ENCODE peak calls at places on chromosomes 3 and 15, in eight cellular contexts. One of them, this sample, is unnamed.

GRCh38 chr3:5226783-5227182 is 39.3 kb downstream of the EDEM1 start:
- DNase-seq in mucosa of descending colon: no peak
- DNase-seq in neural progenitor cell: no peak
- DNase-seq in lung: no peak
- DNase-seq in breast epithelium: no peak
- DNase-seq in astrocyte: peak; percentile 12
- DNase-seq in A673: peak; percentile 51
- DNase-seq in DND-41: no peak
- DNase-seq in this sample: no peak

GRCh38 chr3:150727653-150728502 is 24.2 kb upstream of the ERICH6 start:
- DNase-seq in DND-41: no peak
- DNase-seq in astrocyte: no peak
- DNase-seq in A673: no peak
- DNase-seq in breast epithelium: no peak
- DNase-seq in mucosa of descending colon: peak; percentile 44
- DNase-seq in neural progenitor cell: no peak
- DNase-seq in lung: no peak
- DNase-seq in this sample: no peak

GRCh38 chr3:186368164-186368563 is 6.1 kb upstream of the DGKG start:
- DNase-seq in breast epithelium: no peak
- DNase-seq in A673: no peak
- DNase-seq in DND-41: no peak
- DNase-seq in astrocyte: no peak
- DNase-seq in lung: no peak
- DNase-seq in neural progenitor cell: no peak
- DNase-seq in mucosa of descending colon: no peak
- DNase-seq in this sample: no peak

GRCh38 chr15:78002996-78003395 is 74.5 kb downstream of the TBC1D2B start:
- DNase-seq in DND-41: no peak
- DNase-seq in lung: no peak
- DNase-seq in A673: no peak
- DNase-seq in mucosa of descending colon: no peak
- DNase-seq in astrocyte: no peak
- DNase-seq in breast epithelium: no peak
- DNase-seq in neural progenitor cell: no peak
- DNase-seq in this sample: no peak

GRCh38 chr15:88627463-88627862 is 6.3 kb downstream of the AEN start:
- DNase-seq in astrocyte: no peak
- DNase-seq in neural progenitor cell: no peak
- DNase-seq in mucosa of descending colon: peak; percentile 37
- DNase-seq in DND-41: peak; percentile 45
- DNase-seq in breast epithelium: no peak
- DNase-seq in lung: no peak
- DNase-seq in A673: no peak
- DNase-seq in this sample: no peak

GRCh38 chr15:69783211-69783610 is 314.5 kb downstream of the TLE3 start:
- DNase-seq in DND-41: no peak
- DNase-seq in lung: no peak
- DNase-seq in breast epithelium: no peak
- DNase-seq in mucosa of descending colon: no peak
- DNase-seq in neural progenitor cell: no peak
- DNase-seq in A673: no peak
- DNase-seq in astrocyte: no peak
- DNase-seq in this sample: no peak

GRCh38 chr3:16912400-16913263 is 27.9 kb downstream of the PLCL2 start:
- DNase-seq in neural progenitor cell: no peak
- DNase-seq in breast epithelium: no peak
- DNase-seq in mucosa of descending colon: no peak
- DNase-seq in DND-41: no peak
- DNase-seq in astrocyte: no peak
- DNase-seq in A673: no peak
- DNase-seq in lung: no peak
- DNase-seq in this sample: no peak

GRCh38 chr3:64048631-64049061 is 25.4 kb upstream of the PSMD6 start:
- DNase-seq in astrocyte: peak; percentile 47
- DNase-seq in lung: no peak
- DNase-seq in mucosa of descending colon: no peak
- DNase-seq in neural progenitor cell: no peak
- DNase-seq in A673: no peak
- DNase-seq in breast epithelium: no peak
- DNase-seq in DND-41: no peak
- DNase-seq in this sample: no peak

GRCh38 chr3:158713094-158713499 is 19.2 kb downstream of the RARRES1 start:
- DNase-seq in DND-41: no peak
- DNase-seq in astrocyte: peak; percentile 45
- DNase-seq in lung: no peak
- DNase-seq in neural progenitor cell: peak; percentile 29
- DNase-seq in mucosa of descending colon: peak; percentile 53
- DNase-seq in A673: peak; percentile 67
- DNase-seq in breast epithelium: no peak
- DNase-seq in this sample: no peak

GRCh38 chr3:184884359-184885017 is 72.5 kb downstream of the VPS8 start:
- DNase-seq in A673: no peak
- DNase-seq in mucosa of descending colon: no peak
- DNase-seq in DND-41: no peak
- DNase-seq in astrocyte: no peak
- DNase-seq in lung: no peak
- DNase-seq in neural progenitor cell: no peak
- DNase-seq in breast epithelium: no peak
- DNase-seq in this sample: no peak

GRCh38 chr3:8436667-8437287 is 64.8 kb upstream of the LMCD1 start:
- DNase-seq in lung: no peak
- DNase-seq in neural progenitor cell: no peak
- DNase-seq in DND-41: no peak
- DNase-seq in astrocyte: no peak
- DNase-seq in mucosa of descending colon: no peak
- DNase-seq in A673: peak; percentile 32
- DNase-seq in breast epithelium: no peak
- DNase-seq in this sample: no peak

GRCh38 chr3:124628865-124629264 is 101.4 kb upstream of the UMPS start:
- DNase-seq in breast epithelium: no peak
- DNase-seq in neural progenitor cell: no peak
- DNase-seq in A673: no peak
- DNase-seq in lung: no peak
- DNase-seq in astrocyte: no peak
- DNase-seq in mucosa of descending colon: no peak
- DNase-seq in DND-41: no peak
- DNase-seq in this sample: no peak

GRCh38 chr3:42654331-42655201 is 1.1 kb downstream of the ZBTB47 start:
- DNase-seq in breast epithelium: peak; percentile 52
- DNase-seq in neural progenitor cell: peak; percentile 92
- DNase-seq in lung: no peak
- DNase-seq in DND-41: no peak
- DNase-seq in astrocyte: peak; percentile 35
- DNase-seq in mucosa of descending colon: peak; percentile 65
- DNase-seq in A673: peak; percentile 46
- DNase-seq in this sample: no peak

GRCh38 chr15:66085128-66085527 is 168.4 kb downstream of the MEGF11 start:
- DNase-seq in lung: no peak
- DNase-seq in breast epithelium: no peak
- DNase-seq in mucosa of descending colon: no peak
- DNase-seq in neural progenitor cell: no peak
- DNase-seq in A673: peak; percentile 52
- DNase-seq in DND-41: peak; percentile 32
- DNase-seq in astrocyte: no peak
- DNase-seq in this sample: no peak

GRCh38 chr3:195182470-195182795 is 88.5 kb downstream of the XXYLT1 start:
- DNase-seq in A673: peak; percentile 90
- DNase-seq in mucosa of descending colon: no peak
- DNase-seq in astrocyte: peak; percentile 75
- DNase-seq in DND-41: no peak
- DNase-seq in neural progenitor cell: no peak
- DNase-seq in lung: no peak
- DNase-seq in breast epithelium: no peak
- DNase-seq in this sample: peak; percentile 21

GRCh38 chr3:17808994-17809393 is 66.6 kb upstream of the TBC1D5 start:
- DNase-seq in neural progenitor cell: no peak
- DNase-seq in A673: peak; percentile 6
- DNase-seq in DND-41: no peak
- DNase-seq in mucosa of descending colon: no peak
- DNase-seq in astrocyte: peak; percentile 43
- DNase-seq in breast epithelium: no peak
- DNase-seq in lung: no peak
- DNase-seq in this sample: no peak

GRCh38 chr3:5275529-5275928 is 88.0 kb downstream of the EDEM1 start:
- DNase-seq in astrocyte: peak; percentile 95
- DNase-seq in DND-41: no peak
- DNase-seq in A673: no peak
- DNase-seq in neural progenitor cell: no peak
- DNase-seq in mucosa of descending colon: no peak
- DNase-seq in breast epithelium: no peak
- DNase-seq in lung: no peak
- DNase-seq in this sample: no peak

DNA sequence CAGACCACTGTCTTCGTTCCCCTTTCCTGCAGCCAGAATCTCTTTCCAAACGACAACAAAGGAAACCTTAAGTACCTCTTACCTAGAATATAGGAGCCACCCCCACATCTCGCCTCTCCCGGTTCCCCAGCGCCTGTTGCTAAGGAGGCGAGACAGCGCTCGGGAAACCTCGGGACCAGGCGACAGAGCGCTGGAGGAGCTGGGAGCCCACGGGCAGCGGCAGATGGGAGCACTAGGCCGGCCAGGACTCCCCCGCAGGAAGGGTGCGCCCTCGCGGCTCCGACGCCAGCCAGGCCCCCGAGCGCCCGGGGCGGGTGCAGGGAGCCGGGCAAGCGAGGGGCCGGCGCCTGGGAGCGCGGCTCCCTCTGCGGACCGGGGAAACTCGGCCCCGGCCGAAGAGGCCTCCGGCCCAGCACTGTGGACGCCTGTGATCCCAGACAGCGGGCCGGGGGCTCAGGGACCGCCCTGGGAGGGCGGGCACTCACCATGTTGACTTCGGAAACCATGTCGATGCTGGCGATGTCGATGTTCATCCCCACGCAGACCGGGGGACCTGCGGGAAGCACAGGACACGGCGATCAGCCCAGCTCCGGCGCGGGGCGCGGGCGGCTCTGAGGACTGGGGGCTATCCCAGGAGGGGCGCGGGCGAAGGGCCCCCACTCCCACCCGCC is 814 bp downstream of the GABRB3 start:
- DNase-seq in mucosa of descending colon: no peak
- DNase-seq in lung: no peak
- DNase-seq in astrocyte: peak; percentile 2
- DNase-seq in DND-41: no peak
- DNase-seq in A673: no peak
- DNase-seq in neural progenitor cell: no peak
- DNase-seq in breast epithelium: no peak
- DNase-seq in this sample: no peak
- H3K4me3 ChIP-seq in mucosa of descending colon: no peak overlapping the region
- H3K4me3 ChIP-seq in lung: no peak overlapping the region
- H3K4me3 ChIP-seq in astrocyte: peak overlapping the region; percentile 23
- H3K4me3 ChIP-seq in DND-41: no peak overlapping the region
- H3K4me3 ChIP-seq in A673: no peak overlapping the region
- H3K4me3 ChIP-seq in neural progenitor cell: peak overlapping the region; percentile 79
- H3K4me3 ChIP-seq in breast epithelium: peak overlapping the region; percentile 54
- H3K4me3 ChIP-seq in this sample: no peak overlapping the region

DNA sequence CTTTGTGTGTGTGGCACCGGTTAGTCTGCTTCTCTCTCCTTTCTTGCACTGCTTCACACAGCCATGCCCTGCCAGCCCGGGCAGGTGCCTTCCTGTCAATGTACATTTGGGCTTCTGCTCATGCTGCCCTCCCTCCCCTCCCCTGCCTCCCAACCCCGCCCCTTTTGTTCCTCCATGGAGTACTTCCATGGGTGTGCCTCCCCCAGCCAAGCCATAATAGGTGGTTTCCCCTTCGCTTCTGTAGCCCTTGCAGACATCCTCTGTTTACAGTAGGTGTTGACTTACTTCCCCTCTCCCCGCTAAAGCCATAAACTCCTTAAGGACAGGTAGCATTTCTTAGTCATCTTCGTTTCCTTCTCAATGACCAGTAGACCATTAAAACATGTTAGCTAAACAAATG is 31.8 kb upstream of the CRTC3 start:
- DNase-seq in lung: peak; percentile 31
- DNase-seq in neural progenitor cell: no peak
- DNase-seq in A673: no peak
- DNase-seq in mucosa of descending colon: peak; percentile 62
- DNase-seq in DND-41: no peak
- DNase-seq in astrocyte: no peak
- DNase-seq in breast epithelium: no peak
- DNase-seq in this sample: no peak
- H3K36me3 ChIP-seq in lung: peaks cover 52% of the 10 kb centered on the region
- H3K36me3 ChIP-seq in neural progenitor cell: no peaks in the 10 kb centered on the region
- H3K36me3 ChIP-seq in A673: peaks cover 49% of the 10 kb centered on the region
- H3K36me3 ChIP-seq in mucosa of descending colon: no peaks in the 10 kb centered on the region
- H3K36me3 ChIP-seq in DND-41: peaks cover 70% of the 10 kb centered on the region
- H3K36me3 ChIP-seq in astrocyte: peaks cover 69% of the 10 kb centered on the region
- H3K36me3 ChIP-seq in breast epithelium: peaks cover 10% of the 10 kb centered on the region
- H3K36me3 ChIP-seq in this sample: peaks cover 3% of the 10 kb centered on the region

GRCh38 chr3:167106456-167106855 is 273.6 kb downstream of the ZBBX start:
- DNase-seq in DND-41: no peak
- DNase-seq in breast epithelium: no peak
- DNase-seq in lung: no peak
- DNase-seq in A673: no peak
- DNase-seq in neural progenitor cell: no peak
- DNase-seq in astrocyte: no peak
- DNase-seq in mucosa of descending colon: no peak
- DNase-seq in this sample: no peak

GRCh38 chr3:167100200-167100599 is 279.9 kb downstream of the ZBBX start:
- DNase-seq in neural progenitor cell: no peak
- DNase-seq in breast epithelium: no peak
- DNase-seq in lung: no peak
- DNase-seq in A673: no peak
- DNase-seq in mucosa of descending colon: no peak
- DNase-seq in DND-41: no peak
- DNase-seq in astrocyte: no peak
- DNase-seq in this sample: no peak

GRCh38 chr3:167100651-167101050 is 279.4 kb downstream of the ZBBX start:
- DNase-seq in DND-41: no peak
- DNase-seq in neural progenitor cell: no peak
- DNase-seq in lung: no peak
- DNase-seq in astrocyte: no peak
- DNase-seq in A673: no peak
- DNase-seq in breast epithelium: no peak
- DNase-seq in mucosa of descending colon: no peak
- DNase-seq in this sample: no peak

DNA sequence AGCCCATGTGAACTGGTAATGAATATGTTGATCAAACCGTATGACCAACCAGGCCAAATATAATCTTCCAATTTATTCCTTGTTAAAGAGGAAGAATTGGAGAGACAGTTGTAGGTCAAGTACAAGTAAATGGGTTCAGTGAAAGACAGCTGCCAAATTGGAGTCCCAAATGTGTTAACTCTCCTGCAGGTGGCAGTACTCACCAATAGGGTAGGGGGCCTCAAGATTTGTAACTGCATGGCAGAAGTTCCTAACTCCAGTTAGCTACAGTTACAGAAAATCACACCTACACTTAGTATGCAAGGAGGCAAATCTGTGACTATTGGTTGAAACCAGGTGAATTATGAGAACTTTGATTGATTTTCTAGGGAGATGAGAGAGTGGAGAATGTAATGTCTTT is 278.0 kb downstream of the ZBBX start:
- DNase-seq in A673: peak; percentile 11
- DNase-seq in DND-41: no peak
- DNase-seq in neural progenitor cell: peak; percentile 51
- DNase-seq in astrocyte: no peak
- DNase-seq in lung: no peak
- DNase-seq in breast epithelium: no peak
- DNase-seq in mucosa of descending colon: no peak
- DNase-seq in this sample: no peak
- TF ChIP-seq CTCF in A673: peak; percentile 28
- TF ChIP-seq CTCF in DND-41: peak; percentile 25
- TF ChIP-seq CTCF in neural progenitor cell: peak; percentile 64
- TF ChIP-seq CTCF in astrocyte: no peak
- TF ChIP-seq CTCF in lung: no peak
- TF ChIP-seq CTCF in breast epithelium: no peak
- TF ChIP-seq CTCF in mucosa of descending colon: no peak
- TF ChIP-seq CTCF in this sample: peak; percentile 17

GRCh38 chr3:187739125-187739560 is 6.1 kb downstream of the BCL6 start:
- DNase-seq in lung: no peak
- DNase-seq in A673: no peak
- DNase-seq in breast epithelium: no peak
- DNase-seq in mucosa of descending colon: peak; percentile 69
- DNase-seq in DND-41: no peak
- DNase-seq in neural progenitor cell: no peak
- DNase-seq in astrocyte: no peak
- DNase-seq in this sample: no peak
- H3K4me3 ChIP-seq in lung: peak overlapping the region; percentile 41
- H3K4me3 ChIP-seq in A673: peak overlapping the region; percentile 70
- H3K4me3 ChIP-seq in breast epithelium: peak overlapping the region; percentile 64
- H3K4me3 ChIP-seq in mucosa of descending colon: no peak overlapping the region
- H3K4me3 ChIP-seq in DND-41: peak overlapping the region; percentile 75
- H3K4me3 ChIP-seq in neural progenitor cell: peak overlapping the region; percentile 62
- H3K4me3 ChIP-seq in astrocyte: peak overlapping the region; percentile 69
- H3K4me3 ChIP-seq in this sample: peak overlapping the region; percentile 39